ENCODE peak calls at places on chromosome 20, in seven cellular contexts. P, U, E, W, V, D and T are unnamed samples.
A peak's percentile ranks its signal among the peaks of the same experiment; 100 is the strongest.

GRCh38 chr20:38013891-38014290 is 19.4 kb downstream of the TTI1 start:
- DNase-seq in P (no peak), U (no peak), E (no peak), W (no peak), V (no peak), D (no peak), T (no peak)

GRCh38 chr20:3459881-3460307 is 10.9 kb upstream of the ATRN start:
- DNase-seq in P (no peak), U (no peak), E (no peak), W (no peak), V (no peak), D (no peak), T (no peak)

GRCh38 chr20:63969851-63970713 is at the start of gene ZNF512B:
- DNase-seq in P (no peak), U (peak; percentile 88), E (peak; percentile 35), W (no peak), V (no peak), D (no peak), T (no peak)

GRCh38 chr20:35979528-35979927 is 11.1 kb downstream of the CNBD2 start:
- DNase-seq in P (no peak), U (no peak), E (no peak), W (no peak), V (no peak), D (no peak), T (no peak)

GRCh38 chr20:50312682-50313187 is 122.1 kb downstream of the CEBPB start:
- DNase-seq in P (no peak), U (no peak), E (peak; percentile 67), W (peak; percentile 28), V (no peak), D (peak; percentile 69), T (no peak)

GRCh38 chr20:58293453-58293852 is 16.1 kb upstream of the RAB22A start:
- DNase-seq in P (no peak), U (peak; percentile 53), E (no peak), W (peak; percentile 8), V (peak; percentile 91), D (no peak), T (no peak)

GRCh38 chr20:15760217-15760567 is 813.1 kb downstream of the KIF16B start:
- DNase-seq in P (no peak), U (no peak), E (no peak), W (no peak), V (no peak), D (no peak), T (no peak)

GRCh38 chr20:50837532-50838321 is 42.9 kb downstream of the BCAS4 start:
- DNase-seq in P (no peak), U (no peak), E (peak; percentile 85), W (peak; percentile 79), V (no peak), D (peak; percentile 96), T (no peak)

GRCh38 chr20:60008130-60008808 is 50.0 kb downstream of the CDH26 start:
- DNase-seq in P (no peak), U (no peak), E (no peak), W (no peak), V (peak; percentile 14), D (no peak), T (no peak)

GRCh38 chr20:37992802-37993538 is 40.3 kb downstream of the TTI1 start:
- DNase-seq in P (peak; percentile 23), U (peak; percentile 59), E (peak; percentile 81), W (peak; percentile 95), V (no peak), D (peak; percentile 70), T (no peak)

GRCh38 chr20:32356935-32357868 is 929 bp upstream of the ASXL1 start:
- DNase-seq in P (peak; percentile 56), U (no peak), E (peak; percentile 29), W (peak; percentile 69), V (peak; percentile 22), D (no peak), T (no peak)

GRCh38 chr20:64010711-64011237 is 25.2 kb upstream of the C20orf204 start:
- DNase-seq in P (no peak), U (no peak), E (no peak), W (no peak), V (no peak), D (no peak), T (no peak)

GRCh38 chr20:19210426-19211155 is 1.9 kb upstream of the SLC24A3 start:
- DNase-seq in P (no peak), U (no peak), E (no peak), W (peak; percentile 6), V (no peak), D (no peak), T (no peak)

GRCh38 chr20:3168079-3168828 is 5.1 kb downstream of the LZTS3 start:
- DNase-seq in P (peak; percentile 73), U (no peak), E (no peak), W (no peak), V (no peak), D (no peak), T (no peak)

GRCh38 chr20:51402201-51402600 is 140.3 kb downstream of the NFATC2 start:
- DNase-seq in P (no peak), U (no peak), E (peak; percentile 47), W (peak; percentile 84), V (peak; percentile 46), D (peak; percentile 61), T (no peak)